ENCODE peak calls at places on chromosome 11, in four cellular contexts. J, G, K and W are unnamed samples.

GRCh38 chr11:1826552-1827094 is 8.2 kb upstream of the SYT8 start:
- DNase-seq in J (peak), K (no peak), G (peak), W (no peak)

GRCh38 chr11:74318241-74318932 is 6.9 kb upstream of the P4HA3 start:
- DNase-seq in G (no peak), K (no peak), J (no peak), W (no peak)

GRCh38 chr11:10622957-10623787 is 54.7 kb upstream of the LYVE1 start:
- DNase-seq in K (no peak), J (peak), G (no peak), W (no peak)

GRCh38 chr11:119521551-119521950 is 98.6 kb upstream of the THY1 start:
- DNase-seq in J (no peak), G (no peak), K (no peak), W (no peak)

GRCh38 chr11:31118566-31118965 is 251.0 kb downstream of the DCDC1 start:
- DNase-seq in K (no peak), J (no peak), G (no peak), W (no peak)

GRCh38 chr11:22617868-22618267 is 7.8 kb downstream of the FANCF start:
- DNase-seq in J (no peak), K (no peak), G (no peak), W (no peak)

GRCh38 chr11:111910637-111911562 is 670 bp downstream of the CRYAB start:
- DNase-seq in K (no peak), J (no peak), G (peak), W (no peak)

GRCh38 chr11:120095516-120095915 is 42.4 kb downstream of the TRIM29 start:
- DNase-seq in J (no peak), G (no peak), K (no peak), W (no peak)

GRCh38 chr11:122733301-122733686 is 77.8 kb downstream of the UBASH3B start:
- DNase-seq in J (peak), K (no peak), G (peak), W (no peak)

GRCh38 chr11:10750838-10751580 is at the start of gene CTR9:
- DNase-seq in K (peak), J (peak), G (peak), W (peak)

GRCh38 chr11:2661173-2662023 is 38.4 kb downstream of the KCNQ1OT1 start:
- DNase-seq in G (no peak), K (no peak), J (no peak), W (no peak)

GRCh38 chr11:62472063-62472884 is 53.4 kb downstream of the SCGB1A1 start:
- DNase-seq in J (no peak), G (peak), K (no peak), W (peak)

GRCh38 chr11:65648997-65649491 is 11.1 kb downstream of the SIPA1 start:
- DNase-seq in G (no peak), K (no peak), J (no peak), W (peak)

GRCh38 chr11:8022876-8023275 is 35.7 kb downstream of the EIF3F start:
- DNase-seq in J (no peak), G (no peak), K (no peak), W (no peak)

GRCh38 chr11:61680622-61681191 is 516 bp downstream of the DAGLA start:
- DNase-seq in G (no peak), K (peak), J (no peak), W (no peak)

GRCh38 chr11:63427971-63428508 is 58.5 kb downstream of the SLC22A9 start:
- DNase-seq in J (no peak), K (no peak), G (no peak), W (no peak)

GRCh38 chr11:61187505-61188130 is 15.7 kb upstream of the PGA3 start:
- DNase-seq in G (peak), J (peak), K (peak), W (peak)

GRCh38 chr11:68690671-68691401 is 6.5 kb downstream of the GAL start:
- DNase-seq in G (no peak), K (no peak), J (no peak), W (no peak)

GRCh38 chr11:23494981-23495380 is 634.7 kb upstream of the CCDC179 start:
- DNase-seq in G (no peak), J (no peak), K (no peak), W (no peak)

GRCh38 chr11:2401436-2401984 is 960 bp downstream of the TSSC4 start:
- DNase-seq in J (no peak), G (no peak), K (no peak), W (no peak)

GRCh38 chr11:10443152-10443551 is 11.9 kb upstream of the AMPD3 start:
- DNase-seq in J (no peak), G (no peak), K (no peak), W (no peak)

GRCh38 chr11:68767672-68768071 is 16.4 kb upstream of the TESMIN start:
- DNase-seq in K (no peak), G (no peak), J (no peak), W (no peak)

GRCh38 chr11:20000393-20001134 is 159.7 kb downstream of the DBX1 start:
- DNase-seq in J (no peak), G (no peak), K (no peak), W (peak)